ENCODE peak calls at places on chromosome 16, in five cellular contexts. T, Y, E, N and I are unnamed samples.

GRCh38 chr16:47777191-47777590 is 316.1 kb downstream of the PHKB start:
- DNase-seq in T (peak), Y (no peak), E (peak), N (no peak), I (no peak)

GRCh38 chr16:50496990-50497389 is 51.2 kb upstream of the NKD1 start:
- DNase-seq in T (peak), Y (no peak), E (no peak), N (no peak), I (peak)

GRCh38 chr16:50627419-50627818 is 53.7 kb downstream of the SNX20 start:
- DNase-seq in T (peak), Y (peak), E (no peak), N (no peak), I (no peak)

GRCh38 chr16:22386976-22387375 is 12.6 kb upstream of the CDR2 start:
- DNase-seq in T (peak), Y (no peak), E (peak), N (no peak), I (peak)

GRCh38 chr16:85010446-85010930 is 847 bp downstream of the ZDHHC7 start:
- DNase-seq in T (peak), Y (no peak), E (no peak), N (no peak), I (no peak)

GRCh38 chr16:50548659-50549560 is 714 bp downstream of the NKD1 start:
- DNase-seq in T (peak), Y (peak), E (no peak), N (no peak), I (no peak)

GRCh38 chr16:85735225-85735722 is 15.6 kb downstream of the C16orf74 start:
- DNase-seq in T (no peak), Y (no peak), E (no peak), N (no peak), I (no peak)

GRCh38 chr16:88500255-88500661 is 47.2 kb downstream of the ZFPM1 start:
- DNase-seq in T (no peak), Y (no peak), E (no peak), N (no peak), I (no peak)

GRCh38 chr16:9061358-9061813 is 30.1 kb upstream of the HAPSTR1 start:
- DNase-seq in T (peak), Y (no peak), E (peak), N (no peak), I (no peak)

GRCh38 chr16:49337814-49338350 is 35.7 kb upstream of the C16orf78 start:
- DNase-seq in T (no peak), Y (no peak), E (no peak), N (no peak), I (no peak)

GRCh38 chr16:84631882-84632281 is 14.0 kb upstream of the COTL1 start:
- DNase-seq in T (no peak), Y (no peak), E (no peak), N (no peak), I (no peak)

GRCh38 chr16:74309789-74310781 is 13.5 kb downstream of the PSMD7 start:
- DNase-seq in T (peak), Y (peak), E (peak), N (peak), I (peak)

GRCh38 chr16:19463468-19464315 is 46.0 kb downstream of the TMC5 start:
- DNase-seq in T (no peak), Y (no peak), E (no peak), N (no peak), I (peak)

GRCh38 chr16:67246945-67247697 is at the start of gene FHOD1:
- DNase-seq in T (peak), Y (peak), E (peak), N (peak), I (peak)

GRCh38 chr16:71846443-71846842 is 667 bp downstream of the ATXN1L start:
- DNase-seq in T (peak), Y (peak), E (no peak), N (peak), I (no peak)

GRCh38 chr16:50166511-50167500 is 13.7 kb downstream of the TENT4B start:
- DNase-seq in T (peak), Y (no peak), E (no peak), N (no peak), I (no peak)

GRCh38 chr16:69217433-69217832 is 30.5 kb downstream of the SNTB2 start:
- DNase-seq in T (peak), Y (no peak), E (peak), N (no peak), I (no peak)

DNA sequence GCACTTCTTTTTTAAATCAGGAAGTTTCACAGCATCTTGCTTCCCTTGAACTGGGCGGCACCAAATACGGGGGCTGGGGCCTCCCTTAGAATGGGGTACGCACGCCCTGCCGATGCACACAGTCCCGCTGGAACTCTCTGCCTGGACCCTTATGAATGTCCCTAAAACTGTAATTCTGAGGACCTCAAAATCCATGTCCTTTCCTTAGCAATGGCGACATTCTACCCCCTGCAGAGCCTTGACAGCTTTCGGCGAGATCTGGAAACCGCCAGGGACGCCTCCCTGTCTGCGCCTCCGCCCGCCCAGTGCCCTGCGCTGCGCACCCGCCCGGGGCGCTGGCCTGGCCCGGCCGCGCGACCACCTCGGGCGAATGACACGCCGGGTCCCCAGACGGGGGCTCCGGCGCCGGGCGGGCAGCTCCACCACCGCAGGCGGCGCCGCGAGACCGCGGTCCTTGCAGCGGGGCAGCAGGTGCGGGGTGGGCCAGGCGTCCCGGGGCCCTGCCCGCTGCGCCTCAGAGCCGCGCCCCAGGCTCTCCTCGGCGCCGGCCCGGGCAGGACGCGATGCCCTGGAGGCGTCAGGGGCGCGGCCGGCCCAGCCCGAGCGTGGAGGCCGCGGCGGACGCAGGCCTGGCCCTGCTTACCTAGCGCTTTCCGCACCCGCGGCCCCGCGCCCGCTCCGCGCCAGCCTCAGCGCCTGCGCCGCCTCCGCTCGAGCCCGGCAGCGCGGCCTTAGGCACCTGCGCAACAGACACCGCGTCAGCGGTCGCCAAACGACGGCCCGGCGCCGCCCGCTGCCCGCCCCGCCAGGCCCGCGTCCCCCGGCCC is 548 bp downstream of the HAGH start:
- DNase-seq in T (peak), Y (peak), E (peak), N (peak), I (no peak)
- H2AFZ ChIP-seq in T (peak), Y (peak), E (peak), N (peak), I (no peak)

GRCh38 chr16:54194008-54194731 is 92.4 kb downstream of the IRX3 start:
- DNase-seq in T (peak), Y (peak), E (no peak), N (no peak), I (peak)
- H3K4me2 ChIP-seq in T (peak), Y (peak), E (peak), N (peak), I (peak)

GRCh38 chr16:79716645-79717323 is 116.2 kb upstream of the MAF start:
- DNase-seq in T (no peak), Y (no peak), E (no peak), N (no peak), I (no peak)

GRCh38 chr16:79713609-79714309 is 113.2 kb upstream of the MAF start:
- DNase-seq in T (no peak), Y (no peak), E (no peak), N (peak), I (no peak)

GRCh38 chr16:79714440-79714839 is 113.9 kb upstream of the MAF start:
- DNase-seq in T (no peak), Y (no peak), E (no peak), N (no peak), I (no peak)

GRCh38 chr16:79717324-79717848 is 116.8 kb upstream of the MAF start:
- DNase-seq in T (no peak), Y (no peak), E (no peak), N (no peak), I (no peak)

GRCh38 chr16:79715088-79715487 is 114.6 kb upstream of the MAF start:
- DNase-seq in T (no peak), Y (no peak), E (no peak), N (no peak), I (no peak)
- H2AFZ ChIP-seq in T (no peak), Y (no peak), E (no peak), N (no peak), I (no peak)

DNA sequence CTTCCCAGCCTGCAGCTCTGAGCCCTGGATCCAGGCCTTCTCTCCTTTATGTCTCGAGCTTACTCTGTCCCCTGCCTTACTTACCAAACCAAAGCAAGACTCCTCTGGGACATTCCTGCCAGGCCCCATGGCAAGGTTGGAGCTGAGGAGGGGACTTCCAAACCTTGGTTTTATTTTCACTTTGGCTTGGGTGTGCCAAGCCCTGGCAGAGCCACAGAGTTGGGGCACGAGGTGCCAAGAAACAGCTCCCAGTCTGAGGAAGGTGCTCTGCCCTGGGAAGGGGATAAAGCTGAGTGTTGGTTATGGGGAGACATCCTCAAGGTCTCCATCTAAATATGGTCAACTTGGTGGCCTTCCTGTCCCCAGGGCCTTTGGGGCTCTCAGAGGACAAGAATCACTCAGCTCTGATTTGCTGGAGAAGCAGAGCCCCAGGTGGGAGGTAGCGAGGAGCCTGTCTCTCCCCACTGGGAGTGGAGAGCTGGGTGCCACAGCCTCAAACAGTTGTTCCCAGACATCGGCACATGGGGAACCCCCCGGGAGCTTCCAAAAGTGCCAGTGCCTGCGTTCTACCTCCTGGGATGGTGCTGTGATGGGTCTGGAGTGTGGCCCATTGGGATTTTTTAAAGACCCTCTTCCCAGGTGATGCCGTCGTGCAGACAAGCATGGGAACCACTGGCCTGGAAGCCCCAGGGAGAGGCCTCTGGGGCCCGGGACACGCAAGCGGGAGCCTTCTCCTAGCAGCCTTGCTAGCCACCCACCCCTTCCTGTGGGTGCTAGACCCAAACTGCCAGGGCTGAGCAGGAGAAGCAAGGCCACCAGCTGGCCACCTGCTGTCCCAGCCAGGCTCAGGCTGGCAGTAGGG is 10.3 kb downstream of the NLRC5 start:
- DNase-seq in T (no peak), Y (no peak), E (no peak), N (no peak), I (no peak)
- H3K4me2 ChIP-seq in T (peak), Y (peak), E (no peak), N (peak), I (peak)

DNA sequence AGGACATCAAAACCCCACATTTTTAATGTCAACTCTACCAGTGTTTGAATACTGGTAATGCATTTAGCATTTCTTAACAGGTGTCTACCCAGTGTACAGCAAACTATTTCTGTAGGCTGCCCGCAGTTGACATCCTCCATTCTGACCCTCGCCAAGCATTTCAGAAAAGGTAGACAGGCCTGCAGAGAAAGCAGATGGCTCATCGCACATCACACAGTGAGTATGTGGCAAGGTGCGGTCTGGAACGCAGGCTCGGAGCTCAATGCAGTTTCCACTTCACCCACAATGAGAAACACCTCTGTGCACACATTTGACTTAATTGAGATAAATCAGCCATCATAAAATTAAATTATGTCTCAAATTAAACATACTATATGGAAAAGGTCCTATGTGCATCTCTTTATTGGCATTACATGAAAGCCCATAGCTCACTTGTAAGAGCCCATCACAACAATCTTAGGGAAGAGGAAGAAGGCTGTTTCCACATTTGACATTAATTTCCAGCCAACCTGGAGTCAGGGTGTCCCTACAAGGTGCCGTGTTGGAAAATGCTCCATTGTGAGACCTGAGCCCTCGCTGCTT is 378.9 kb upstream of the DYNLRB2 start:
- DNase-seq in T (no peak), Y (no peak), E (no peak), N (no peak), I (no peak)
- H2AFZ ChIP-seq in T (no peak), Y (no peak), E (no peak), N (no peak), I (no peak)

GRCh38 chr16:70402916-70403659 is 35.8 kb downstream of the ST3GAL2 start:
- DNase-seq in T (peak), Y (no peak), E (peak), N (no peak), I (no peak)
- H3K4me2 ChIP-seq in T (no peak), Y (no peak), E (no peak), N (no peak), I (peak)

DNA sequence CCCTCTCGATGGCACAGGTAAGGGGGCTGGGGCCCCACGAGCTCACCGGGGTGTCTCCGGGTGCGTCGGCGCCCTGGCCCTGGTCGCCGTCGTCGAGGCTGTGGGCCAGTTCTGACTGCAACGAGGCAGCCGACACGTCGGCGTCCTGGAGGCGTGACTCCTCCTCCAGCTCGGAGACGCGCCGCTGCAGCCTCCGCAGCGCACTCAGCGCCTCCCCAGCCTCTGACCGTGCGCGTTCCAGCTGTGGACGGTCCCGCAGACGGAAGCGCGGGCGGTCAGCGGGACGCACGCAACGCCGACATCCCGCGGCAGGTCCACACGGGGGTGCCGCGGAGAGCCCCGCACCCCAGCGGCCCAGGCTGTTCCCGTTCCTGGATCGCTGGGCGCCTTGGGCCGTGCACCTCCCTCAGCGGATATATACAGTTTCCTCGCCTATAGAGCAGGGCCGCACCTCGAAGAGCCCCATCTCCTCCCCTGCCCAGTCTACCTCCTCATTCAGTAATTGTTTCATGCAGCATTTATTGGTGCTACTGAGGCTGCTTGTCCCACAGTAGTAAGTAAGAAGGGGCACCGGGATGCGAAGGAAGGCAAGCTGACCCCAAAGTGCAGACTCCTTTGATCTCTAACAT is 5.8 kb downstream of the THOC6 start:
- DNase-seq in T (peak), Y (no peak), E (peak), N (no peak), I (no peak)
- H2AFZ ChIP-seq in T (peak), Y (no peak), E (peak), N (no peak), I (no peak)